ENCODE peak calls at places on chromosome X, in seven cellular contexts. A is NAMALWA; H is T-helper 1 cell; T is EL; E is psoas muscle; L is germinal center; C is activated T-cell treated with anti-CD3 and anti-CD28 coated beads, Interleukin-2, amount 50 U/mL, for 72 hours. W is an unnamed sample.

GRCh38 chrX:19924285-19924684 is 36.9 kb upstream of the SH3KBP1 start:
- DNase-seq in L (no peak), H (no peak), T (no peak), A (no peak), E (no peak), C (no peak), W (no peak)

GRCh38 chrX:31222946-31223345 is 151.1 kb upstream of the FTHL17 start:
- DNase-seq in H (no peak), L (no peak), T (no peak), C (no peak), A (no peak), E (no peak), W (no peak)

GRCh38 chrX:134688181-134688580 is 29.9 kb upstream of the PLAC1 start:
- DNase-seq in E (no peak), C (no peak), L (no peak), H (no peak), T (no peak), A (no peak), W (no peak)

GRCh38 chrX:103779156-103779555 is 2.5 kb downstream of the PLP1 start:
- DNase-seq in H (no peak), A (no peak), T (no peak), E (no peak), C (no peak), L (no peak), W (no peak)

GRCh38 chrX:118564498-118564897 is 68.9 kb downstream of the DOCK11 start:
- DNase-seq in L (no peak), H (no peak), C (no peak), T (no peak), E (no peak), A (no peak), W (no peak)

GRCh38 chrX:31421441-31421840 is 349.6 kb upstream of the FTHL17 start:
- DNase-seq in L (no peak), A (no peak), E (no peak), C (no peak), H (no peak), T (no peak), W (no peak)

GRCh38 chrX:46626566-46626965 is 53.0 kb downstream of the CHST7 start:
- DNase-seq in H (no peak), C (peak), A (no peak), E (no peak), T (no peak), L (no peak), W (no peak)

GRCh38 chrX:153953342-153953830 is 8.9 kb upstream of the RENBP start:
- DNase-seq in H (peak), L (peak), E (peak), A (peak), C (peak), T (peak), W (peak)

GRCh38 chrX:75067931-75068330 is 88.2 kb downstream of the ABCB7 start:
- DNase-seq in E (no peak), A (no peak), T (peak), H (no peak), C (no peak), L (no peak), W (no peak)